ENCODE peak calls at places on chromosomes 1 and 21, in five cellular contexts. C, A, T, M and J are unnamed samples. For H3K27me3, the result is how much of the 10 kb centered on the place peaks cover.

GRCh38 chr1:208835082-208835467 is 590.9 kb upstream of the PLXNA2 start:
- DNase-seq in C (no peak), A (no peak), T (no peak), M (no peak), J (no peak)

GRCh38 chr1:229204863-229205777 is 65.8 kb upstream of the RAB4A start:
- DNase-seq in C (peak), A (no peak), T (no peak), M (no peak), J (no peak)

GRCh38 chr21:36425286-36425685 is 40.1 kb downstream of the CHAF1B start:
- DNase-seq in C (peak), A (no peak), T (no peak), M (no peak), J (no peak)

GRCh38 chr1:21089711-21090110 is 87.0 kb downstream of the EIF4G3 start:
- DNase-seq in C (no peak), A (no peak), T (no peak), M (no peak), J (no peak)

GRCh38 chr21:36563301-36563926 is 83.5 kb upstream of the CLDN14 start:
- DNase-seq in C (no peak), A (no peak), T (no peak), M (no peak), J (no peak)

GRCh38 chr1:43932786-43933385 is 715 bp upstream of the ARTN start:
- DNase-seq in C (peak), A (no peak), T (no peak), M (no peak), J (no peak)

GRCh38 chr1:168266644-168267186 is 14.0 kb upstream of the TBX19 start:
- DNase-seq in C (no peak), A (no peak), T (no peak), M (no peak), J (no peak)

GRCh38 chr1:25037174-25038074 is 107.3 kb upstream of the RUNX3 start:
- DNase-seq in C (peak), A (no peak), T (peak), M (no peak), J (no peak)

GRCh38 chr1:156437465-156437864 is 63.1 kb downstream of the MEF2D start:
- DNase-seq in C (no peak), A (no peak), T (no peak), M (no peak), J (no peak)

GRCh38 chr1:200153277-200154055 is 126.0 kb downstream of the NR5A2 start:
- DNase-seq in C (no peak), A (no peak), T (no peak), M (no peak), J (no peak)

GRCh38 chr21:22900511-22900910 is 1902.3 kb downstream of the NCAM2 start:
- DNase-seq in C (no peak), A (no peak), T (no peak), M (no peak), J (no peak)

GRCh38 chr1:116987256-116987555 is 14.4 kb upstream of the CD101 start:
- DNase-seq in C (no peak), A (no peak), T (peak), M (no peak), J (no peak)

GRCh38 chr21:41823166-41823565 is 56.0 kb downstream of the PRDM15 start:
- DNase-seq in C (no peak), A (no peak), T (no peak), M (no peak), J (no peak)

GRCh38 chr1:109197163-109198042 is 16.3 kb upstream of the SARS1 start:
- DNase-seq in C (peak), A (peak), T (peak), M (peak), J (no peak)

GRCh38 chr1:38038836-38039235 is 7.8 kb downstream of the POU3F1 start:
- DNase-seq in C (no peak), A (no peak), T (no peak), M (no peak), J (no peak)

GRCh38 chr1:58848818-58849411 is 65.1 kb upstream of the JUN start:
- DNase-seq in C (peak), A (peak), T (peak), M (peak), J (no peak)

GRCh38 chr1:151980287-151981177 is 13.1 kb downstream of the S100A10 start:
- DNase-seq in C (peak), A (no peak), T (no peak), M (peak), J (no peak)

DNA sequence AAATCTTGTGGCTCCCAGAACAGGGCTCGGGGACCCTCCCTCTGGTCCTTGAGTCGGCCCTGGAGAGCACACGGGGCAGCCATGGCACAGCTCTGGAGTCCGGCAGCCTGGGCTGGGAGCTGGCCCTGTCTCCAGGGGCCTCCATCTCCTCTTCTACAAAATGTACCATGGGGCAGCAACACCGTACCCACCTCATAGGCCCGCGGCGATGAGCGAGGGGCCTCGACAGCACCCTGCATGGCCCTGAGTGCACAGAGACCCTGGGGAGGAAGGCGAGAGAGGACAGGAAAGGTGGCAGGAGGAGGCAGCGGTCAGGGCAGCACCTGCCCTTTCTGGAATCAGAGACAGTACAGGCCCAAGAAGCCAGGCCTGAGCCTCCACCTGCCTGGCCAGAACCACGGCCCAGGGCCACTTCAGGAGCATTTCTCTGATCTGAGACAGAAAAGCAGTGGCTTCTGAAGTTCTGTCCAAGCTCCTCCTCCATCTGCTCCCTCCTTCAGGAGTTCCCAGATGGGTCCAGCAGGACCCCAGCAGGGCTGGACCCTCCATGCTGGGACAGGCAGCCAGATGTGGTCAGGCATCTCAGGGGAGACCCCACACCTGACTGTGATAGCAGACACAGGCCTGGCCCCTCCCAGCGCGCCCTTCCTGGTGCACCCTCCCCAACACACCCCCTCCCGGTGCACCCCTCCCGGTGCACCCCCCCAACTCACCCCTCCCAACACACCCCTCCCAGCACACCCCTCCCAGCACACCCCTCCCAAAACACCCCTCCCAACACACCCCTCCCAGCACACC is 75.9 kb upstream of the ARHGEF16 start:
- DNase-seq in C (no peak), A (no peak), T (no peak), M (no peak), J (no peak)
- H3K27me3 ChIP-seq in C (under half), A (under half), T (under half), M (under half), J (under half)

GRCh38 chr1:177185209-177185608 is 14.5 kb downstream of the BRINP2 start:
- DNase-seq in C (peak), A (no peak), T (no peak), M (no peak), J (no peak)
- TF ChIP-seq CTCF in C (peak), A (peak), T (peak), M (peak), J (peak)

GRCh38 chr1:14567903-14568302 is 30.6 kb upstream of the KAZN start:
- DNase-seq in C (no peak), A (no peak), T (no peak), M (no peak), J (no peak)
- H3K4me3 ChIP-seq in C (no peak), A (no peak), T (no peak), M (no peak), J (no peak)

DNA sequence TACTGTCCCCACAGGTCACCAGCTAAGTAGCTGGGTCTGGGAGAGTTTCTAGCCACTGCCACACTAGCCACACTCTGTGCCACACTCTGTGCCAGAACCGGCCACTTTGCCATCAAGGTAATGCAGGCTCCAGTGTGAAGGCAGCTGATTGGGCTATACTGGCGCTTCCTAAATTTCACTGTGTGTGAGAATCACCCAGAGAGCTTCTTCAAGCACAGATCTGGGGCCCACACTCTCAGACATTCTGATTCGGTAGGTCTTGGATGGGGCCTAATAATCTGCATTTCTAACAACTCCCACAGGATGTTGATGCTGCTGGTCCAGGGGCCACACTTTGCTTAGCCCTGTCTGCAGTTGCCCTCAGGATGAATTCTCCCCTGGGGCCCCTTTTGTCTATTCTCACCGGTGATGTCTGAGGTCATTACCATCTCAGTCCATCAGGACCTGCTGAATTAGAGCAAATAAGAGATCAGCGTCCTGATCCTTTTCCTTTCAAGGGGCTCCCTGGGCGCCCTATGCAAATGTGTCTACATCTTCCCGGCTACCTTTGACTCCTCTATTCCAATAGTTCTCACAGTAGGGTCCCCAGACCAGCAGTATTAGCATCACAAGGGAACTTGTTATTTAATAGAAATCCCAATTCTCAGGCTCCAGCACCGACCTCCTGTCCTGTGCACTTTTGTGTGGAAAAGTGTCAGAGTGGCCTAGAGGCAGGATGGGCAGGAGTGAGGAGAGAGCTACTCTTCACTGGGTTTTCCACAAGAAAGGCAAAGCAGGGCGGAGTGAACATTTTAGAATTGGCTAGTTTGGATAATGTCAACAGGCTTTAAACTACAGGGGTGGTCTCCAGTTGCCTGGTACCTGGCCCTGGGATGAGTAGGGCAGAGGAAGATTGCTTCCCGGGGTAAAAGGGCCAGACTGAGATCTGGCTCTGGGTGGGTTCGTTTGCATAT is 24.7 kb upstream of the LRRN2 start:
- DNase-seq in C (no peak), A (no peak), T (no peak), M (no peak), J (no peak)
- H3K27me3 ChIP-seq in C (under half), A (under half), T (under half), M (half or more), J (under half)

GRCh38 chr1:6274102-6274501 is 13.2 kb upstream of the GPR153 start:
- DNase-seq in C (no peak), A (no peak), T (no peak), M (no peak), J (no peak)

GRCh38 chr1:6273380-6273891 is 12.5 kb upstream of the GPR153 start:
- DNase-seq in C (peak), A (no peak), T (peak), M (no peak), J (no peak)

GRCh38 chr1:6271554-6271953 is 10.7 kb upstream of the GPR153 start:
- DNase-seq in C (no peak), A (no peak), T (peak), M (no peak), J (no peak)

GRCh38 chr1:6271001-6271400 is 10.1 kb upstream of the GPR153 start:
- DNase-seq in C (no peak), A (no peak), T (no peak), M (no peak), J (no peak)

GRCh38 chr1:6272476-6273270 is 11.8 kb upstream of the GPR153 start:
- DNase-seq in C (no peak), A (no peak), T (no peak), M (no peak), J (no peak)
- TF ChIP-seq CTCF in C (no peak), A (no peak), T (no peak), M (no peak), J (no peak)